ENCODE peak calls at places on chromosome 3, in eight cellular contexts. Q, J, U, A, C, H, D and I are unnamed samples.

GRCh38 chr3:64441861-64442260 is 216.6 kb upstream of the PRICKLE2 start:
- DNase-seq in Q (peak; percentile 72), D (no peak), A (no peak), H (no peak), J (no peak), U (no peak), C (no peak), I (no peak)

GRCh38 chr3:102174832-102175374 is 259.9 kb upstream of the ZPLD1 start:
- DNase-seq in C (no peak), D (no peak), J (no peak), H (no peak), A (no peak), Q (peak; percentile 25), U (no peak), I (no peak)

GRCh38 chr3:10204921-10205320 is 40.2 kb downstream of the IRAK2 start:
- DNase-seq in A (no peak), D (no peak), C (no peak), Q (peak; percentile 41), U (no peak), H (no peak), J (no peak), I (no peak)

GRCh38 chr3:185549111-185549510 is 3.3 kb downstream of the LIPH start:
- DNase-seq in Q (peak; percentile 98), U (no peak), A (no peak), C (no peak), J (no peak), H (no peak), D (peak; percentile 27), I (no peak)

GRCh38 chr3:184582583-184582982 is 21.0 kb downstream of the EPHB3 start:
- DNase-seq in D (peak; percentile 74), Q (no peak), U (peak; percentile 87), C (no peak), J (no peak), H (no peak), A (peak; percentile 50), I (no peak)

GRCh38 chr3:33931512-33931911 is 133.1 kb downstream of the PDCD6IP start:
- DNase-seq in A (no peak), C (no peak), H (no peak), J (no peak), U (no peak), D (no peak), Q (no peak), I (no peak)

GRCh38 chr3:42501321-42501680 is 1.1 kb upstream of the VIPR1 start:
- DNase-seq in U (peak; percentile 73), D (no peak), J (no peak), H (no peak), Q (no peak), A (peak; percentile 57), C (no peak), I (peak; percentile 72)

GRCh38 chr3:9183011-9183410 is 66.4 kb downstream of the SRGAP3 start:
- DNase-seq in A (no peak), H (no peak), Q (no peak), D (no peak), J (no peak), U (no peak), C (no peak), I (no peak)

GRCh38 chr3:158918008-158918407 is 116.2 kb downstream of the MFSD1 start:
- DNase-seq in C (no peak), Q (peak; percentile 29), D (peak; percentile 64), H (no peak), A (peak; percentile 72), J (no peak), U (peak; percentile 82), I (no peak)